ENCODE peak calls at places on chromosomes 3 and 15, in six cellular contexts. One of them, this sample, is unnamed.
A peak's percentile ranks its signal among the peaks of the same experiment; 100 is the strongest.

GRCh38 chr15:67782592-67782991 is 42.7 kb upstream of the SKOR1 start:
- DNase-seq in esophagus squamous epithelium: no peak
- DNase-seq in astrocyte: no peak
- DNase-seq in mammary epithelial cell: no peak
- DNase-seq in WERI-Rb-1: no peak
- DNase-seq in psoas muscle: no peak
- DNase-seq in this sample: no peak

GRCh38 chr15:89533861-89534544 is 37.6 kb upstream of the RHCG start:
- DNase-seq in esophagus squamous epithelium: no peak
- DNase-seq in astrocyte: peak; percentile 61
- DNase-seq in mammary epithelial cell: peak; percentile 74
- DNase-seq in WERI-Rb-1: no peak
- DNase-seq in psoas muscle: no peak
- DNase-seq in this sample: no peak

GRCh38 chr15:63941698-63942465 is 104.4 kb downstream of the DAPK2 start:
- DNase-seq in esophagus squamous epithelium: no peak
- DNase-seq in astrocyte: no peak
- DNase-seq in mammary epithelial cell: no peak
- DNase-seq in WERI-Rb-1: no peak
- DNase-seq in psoas muscle: no peak
- DNase-seq in this sample: no peak

GRCh38 chr15:51382787-51383186 is 41.3 kb downstream of the GLDN start:
- DNase-seq in esophagus squamous epithelium: no peak
- DNase-seq in astrocyte: peak; percentile 20
- DNase-seq in mammary epithelial cell: peak; percentile 36
- DNase-seq in WERI-Rb-1: peak; percentile 70
- DNase-seq in psoas muscle: no peak
- DNase-seq in this sample: no peak

GRCh38 chr3:47419083-47420043 is 38.5 kb downstream of the PTPN23 start:
- DNase-seq in esophagus squamous epithelium: no peak
- DNase-seq in astrocyte: no peak
- DNase-seq in mammary epithelial cell: no peak
- DNase-seq in WERI-Rb-1: no peak
- DNase-seq in psoas muscle: no peak
- DNase-seq in this sample: no peak

GRCh38 chr15:82393671-82394070 is 35.9 kb upstream of the GOLGA6L9 start:
- DNase-seq in esophagus squamous epithelium: no peak
- DNase-seq in astrocyte: peak; percentile 89
- DNase-seq in mammary epithelial cell: no peak
- DNase-seq in WERI-Rb-1: no peak
- DNase-seq in psoas muscle: no peak
- DNase-seq in this sample: no peak

GRCh38 chr15:27842526-27842925 is 256.6 kb downstream of the OCA2 start:
- DNase-seq in esophagus squamous epithelium: no peak
- DNase-seq in astrocyte: peak; percentile 23
- DNase-seq in mammary epithelial cell: no peak
- DNase-seq in WERI-Rb-1: no peak
- DNase-seq in psoas muscle: peak; percentile 28
- DNase-seq in this sample: no peak

GRCh38 chr15:97652700-97653167 is 307.8 kb upstream of the ARRDC4 start:
- DNase-seq in esophagus squamous epithelium: no peak
- DNase-seq in astrocyte: no peak
- DNase-seq in mammary epithelial cell: peak; percentile 1
- DNase-seq in WERI-Rb-1: no peak
- DNase-seq in psoas muscle: peak; percentile 54
- DNase-seq in this sample: no peak

GRCh38 chr3:138042043-138042442 is 32.1 kb downstream of the CLDN18 start:
- DNase-seq in esophagus squamous epithelium: no peak
- DNase-seq in astrocyte: peak; percentile 76
- DNase-seq in mammary epithelial cell: peak; percentile 67
- DNase-seq in WERI-Rb-1: no peak
- DNase-seq in psoas muscle: no peak
- DNase-seq in this sample: no peak

GRCh38 chr3:177060492-177060891 is 136.8 kb downstream of the TBL1XR1 start:
- DNase-seq in esophagus squamous epithelium: no peak
- DNase-seq in astrocyte: no peak
- DNase-seq in mammary epithelial cell: no peak
- DNase-seq in WERI-Rb-1: no peak
- DNase-seq in psoas muscle: no peak
- DNase-seq in this sample: no peak

GRCh38 chr15:100078511-100079220 is 263.1 kb downstream of the ADAMTS17 start:
- DNase-seq in esophagus squamous epithelium: no peak
- DNase-seq in astrocyte: peak; percentile 61
- DNase-seq in mammary epithelial cell: peak; percentile 76
- DNase-seq in WERI-Rb-1: no peak
- DNase-seq in psoas muscle: no peak
- DNase-seq in this sample: no peak

GRCh38 chr3:169769287-169770181 is at the start of gene ACTRT3:
- DNase-seq in esophagus squamous epithelium: peak; percentile 15
- DNase-seq in astrocyte: peak; percentile 72
- DNase-seq in mammary epithelial cell: peak; percentile 73
- DNase-seq in WERI-Rb-1: no peak
- DNase-seq in psoas muscle: peak; percentile 82
- DNase-seq in this sample: no peak

GRCh38 chr3:111616417-111617105 is 21.4 kb upstream of the ZBED2 start:
- DNase-seq in esophagus squamous epithelium: no peak
- DNase-seq in astrocyte: no peak
- DNase-seq in mammary epithelial cell: peak; percentile 65
- DNase-seq in WERI-Rb-1: no peak
- DNase-seq in psoas muscle: no peak
- DNase-seq in this sample: no peak

GRCh38 chr15:79900087-79900486 is 3.3 kb upstream of the MTHFS start:
- DNase-seq in esophagus squamous epithelium: no peak
- DNase-seq in astrocyte: no peak
- DNase-seq in mammary epithelial cell: no peak
- DNase-seq in WERI-Rb-1: no peak
- DNase-seq in psoas muscle: no peak
- DNase-seq in this sample: no peak

DNA sequence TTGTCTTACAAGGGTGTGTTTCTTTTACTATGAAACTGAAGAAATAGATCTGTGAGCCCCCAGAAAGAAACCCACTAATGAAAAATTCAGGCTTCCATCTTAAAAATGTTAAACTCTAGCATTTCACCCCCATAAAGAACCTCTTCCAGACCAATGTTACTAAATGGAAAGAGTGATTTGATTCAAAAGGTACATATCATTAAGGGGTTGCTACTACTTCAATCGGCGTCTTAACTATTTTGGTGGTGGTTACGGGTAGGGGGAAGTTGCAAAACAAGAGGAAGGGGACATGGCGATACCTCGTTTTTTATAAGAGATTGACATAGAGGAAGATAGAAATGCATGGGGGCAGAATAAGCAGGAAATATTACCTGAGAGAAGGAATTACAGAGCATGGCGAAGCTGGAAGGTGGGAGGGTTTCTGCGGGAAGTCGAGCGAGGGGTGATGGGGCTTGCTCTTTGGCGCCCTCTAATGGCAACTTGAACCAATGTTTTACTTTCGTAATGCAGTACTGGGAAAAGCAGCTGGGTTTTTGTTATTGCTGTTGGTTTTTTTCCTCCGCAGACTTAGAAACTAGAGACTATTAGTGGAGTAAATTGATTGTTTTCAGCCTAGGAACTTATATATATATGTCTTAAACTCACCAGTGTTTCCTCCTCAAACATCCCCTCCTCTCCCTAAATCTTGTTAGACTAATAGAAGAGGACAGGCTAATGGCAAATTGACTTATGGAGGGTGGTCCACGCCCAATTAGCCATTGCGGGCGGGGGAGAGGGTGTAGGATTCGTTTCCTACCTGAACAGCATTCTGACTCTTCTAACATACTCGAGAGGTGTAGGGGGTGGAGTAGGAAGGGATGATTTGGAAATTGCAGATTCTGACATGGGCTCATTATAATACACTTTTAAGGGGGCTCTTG is 11.3 kb upstream of the SOX2 start:
- DNase-seq in esophagus squamous epithelium: no peak
- DNase-seq in astrocyte: no peak
- DNase-seq in mammary epithelial cell: peak; percentile 66
- DNase-seq in WERI-Rb-1: peak; percentile 71
- DNase-seq in psoas muscle: no peak
- DNase-seq in this sample: peak; percentile 46
- H3K4me3 ChIP-seq in esophagus squamous epithelium: peak overlapping the region; percentile 33
- H3K4me3 ChIP-seq in astrocyte: peak overlapping the region; percentile 53
- H3K4me3 ChIP-seq in mammary epithelial cell: peak overlapping the region; percentile 34
- H3K4me3 ChIP-seq in WERI-Rb-1: no peak overlapping the region
- H3K4me3 ChIP-seq in psoas muscle: peak overlapping the region; percentile 26
- H3K4me3 ChIP-seq in this sample: no peak overlapping the region

DNA sequence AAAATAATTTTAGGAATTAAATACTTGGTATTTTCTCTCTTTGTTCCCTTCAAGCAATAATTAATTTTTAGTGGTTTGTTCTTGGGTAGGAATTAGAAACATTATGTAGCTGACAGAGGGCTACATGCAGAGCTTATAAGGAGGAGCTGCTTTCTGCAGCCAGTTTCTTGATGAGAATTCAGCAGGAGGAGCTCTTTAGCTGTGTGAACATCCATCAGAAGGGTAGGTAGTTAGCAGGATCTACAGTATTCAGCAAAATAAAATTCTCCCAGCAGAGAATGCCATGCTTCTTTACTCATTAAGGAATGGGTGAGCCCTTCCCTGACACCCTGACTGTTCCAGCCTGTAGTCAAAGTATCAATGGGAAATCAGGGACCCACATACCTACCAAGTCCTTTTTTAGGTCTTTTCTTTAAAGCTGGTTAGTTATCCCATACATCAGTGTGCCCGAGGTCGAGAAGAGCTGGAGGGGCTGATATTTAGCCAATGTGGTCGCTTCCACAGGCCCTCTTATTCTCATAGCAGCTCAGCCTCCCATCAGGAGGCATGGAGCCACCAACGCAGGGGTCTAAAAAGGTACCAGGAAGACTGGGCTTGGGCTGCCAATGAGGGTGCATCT is 54.0 kb downstream of the KCNAB1 start:
- DNase-seq in esophagus squamous epithelium: no peak
- DNase-seq in astrocyte: peak; percentile 63
- DNase-seq in mammary epithelial cell: peak; percentile 44
- DNase-seq in WERI-Rb-1: no peak
- DNase-seq in psoas muscle: no peak
- DNase-seq in this sample: peak; percentile 34
- TF ChIP-seq CTCF in esophagus squamous epithelium: no peak
- TF ChIP-seq CTCF in astrocyte: peak; percentile 31
- TF ChIP-seq CTCF in mammary epithelial cell: peak; percentile 70
- TF ChIP-seq CTCF in WERI-Rb-1: peak; percentile 36
- TF ChIP-seq CTCF in psoas muscle: no peak
- TF ChIP-seq CTCF in this sample: peak; percentile 73

GRCh38 chr15:52527196-52527897 is 1.3 kb downstream of the MYO5A start:
- DNase-seq in esophagus squamous epithelium: no peak
- DNase-seq in astrocyte: no peak
- DNase-seq in mammary epithelial cell: no peak
- DNase-seq in WERI-Rb-1: no peak
- DNase-seq in psoas muscle: no peak
- DNase-seq in this sample: no peak
- H3K4me3 ChIP-seq in esophagus squamous epithelium: peak overlapping the region; percentile 90
- H3K4me3 ChIP-seq in astrocyte: peak overlapping the region; percentile 77
- H3K4me3 ChIP-seq in mammary epithelial cell: peak overlapping the region; percentile 85
- H3K4me3 ChIP-seq in WERI-Rb-1: no peak overlapping the region
- H3K4me3 ChIP-seq in psoas muscle: peak overlapping the region; percentile 94
- H3K4me3 ChIP-seq in this sample: no peak overlapping the region

GRCh38 chr3:141170678-141171295 is 60.8 kb upstream of the PXYLP1 start:
- DNase-seq in esophagus squamous epithelium: no peak
- DNase-seq in astrocyte: no peak
- DNase-seq in mammary epithelial cell: no peak
- DNase-seq in WERI-Rb-1: no peak
- DNase-seq in psoas muscle: no peak
- DNase-seq in this sample: no peak

GRCh38 chr3:141164844-141165243 is 66.8 kb upstream of the PXYLP1 start:
- DNase-seq in esophagus squamous epithelium: no peak
- DNase-seq in astrocyte: no peak
- DNase-seq in mammary epithelial cell: no peak
- DNase-seq in WERI-Rb-1: no peak
- DNase-seq in psoas muscle: no peak
- DNase-seq in this sample: no peak

GRCh38 chr3:141167681-141168080 is 63.9 kb upstream of the PXYLP1 start:
- DNase-seq in esophagus squamous epithelium: no peak
- DNase-seq in astrocyte: no peak
- DNase-seq in mammary epithelial cell: no peak
- DNase-seq in WERI-Rb-1: no peak
- DNase-seq in psoas muscle: no peak
- DNase-seq in this sample: no peak
- TF ChIP-seq CTCF in esophagus squamous epithelium: no peak
- TF ChIP-seq CTCF in astrocyte: no peak
- TF ChIP-seq CTCF in mammary epithelial cell: no peak
- TF ChIP-seq CTCF in WERI-Rb-1: no peak
- TF ChIP-seq CTCF in psoas muscle: no peak
- TF ChIP-seq CTCF in this sample: no peak

GRCh38 chr15:34470892-34471291 is 33.3 kb upstream of the GOLGA8A start:
- DNase-seq in esophagus squamous epithelium: no peak
- DNase-seq in astrocyte: no peak
- DNase-seq in mammary epithelial cell: no peak
- DNase-seq in WERI-Rb-1: no peak
- DNase-seq in psoas muscle: no peak
- DNase-seq in this sample: no peak
- H3K4me3 ChIP-seq in esophagus squamous epithelium: no peak overlapping the region
- H3K4me3 ChIP-seq in astrocyte: no peak overlapping the region
- H3K4me3 ChIP-seq in mammary epithelial cell: no peak overlapping the region
- H3K4me3 ChIP-seq in WERI-Rb-1: no peak overlapping the region
- H3K4me3 ChIP-seq in psoas muscle: no peak overlapping the region
- H3K4me3 ChIP-seq in this sample: no peak overlapping the region

DNA sequence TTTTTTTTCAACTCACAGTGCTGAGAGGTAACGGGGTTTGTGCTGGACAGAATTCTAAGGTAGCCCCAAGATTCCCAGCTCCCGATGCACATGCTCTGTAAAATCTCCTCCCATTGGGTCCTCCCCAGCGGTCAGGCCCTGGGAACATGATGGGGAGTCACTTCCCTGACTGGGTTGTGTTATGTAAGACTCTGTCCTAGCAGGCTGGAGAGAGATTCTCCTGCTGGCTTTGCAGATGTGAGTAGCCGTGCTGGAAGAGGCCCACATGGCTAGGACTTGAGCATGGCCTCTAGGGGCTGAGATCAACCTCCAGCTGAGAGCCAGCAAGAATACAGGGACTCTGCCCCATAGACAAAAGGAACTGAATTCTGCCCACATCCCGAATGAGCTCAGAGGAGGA is 83.7 kb upstream of the OXTR start:
- DNase-seq in esophagus squamous epithelium: no peak
- DNase-seq in astrocyte: no peak
- DNase-seq in mammary epithelial cell: no peak
- DNase-seq in WERI-Rb-1: no peak
- DNase-seq in psoas muscle: peak; percentile 66
- DNase-seq in this sample: no peak
- TF ChIP-seq CTCF in esophagus squamous epithelium: no peak
- TF ChIP-seq CTCF in astrocyte: no peak
- TF ChIP-seq CTCF in mammary epithelial cell: no peak
- TF ChIP-seq CTCF in WERI-Rb-1: no peak
- TF ChIP-seq CTCF in psoas muscle: no peak
- TF ChIP-seq CTCF in this sample: no peak

DNA sequence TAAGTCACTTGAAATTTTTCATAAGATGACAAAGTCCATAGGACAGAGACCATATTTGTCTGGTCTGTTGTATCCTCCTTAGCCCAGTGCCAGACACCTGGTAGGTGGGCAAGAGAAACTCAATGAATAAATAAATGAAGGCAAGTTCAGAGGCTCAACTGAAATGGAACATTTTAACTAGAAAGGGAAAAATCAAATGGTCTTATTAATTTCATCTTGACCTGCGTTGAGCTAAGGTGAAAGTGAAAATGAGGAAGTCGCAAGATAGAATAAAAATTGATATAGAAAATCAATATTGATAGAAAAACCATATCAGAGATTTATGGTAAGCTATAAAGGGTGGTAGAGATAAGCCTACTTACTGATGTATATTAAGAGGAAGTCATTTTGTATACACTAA is 3.0 kb downstream of the NFKBIZ start:
- DNase-seq in esophagus squamous epithelium: no peak
- DNase-seq in astrocyte: no peak
- DNase-seq in mammary epithelial cell: no peak
- DNase-seq in WERI-Rb-1: no peak
- DNase-seq in psoas muscle: no peak
- DNase-seq in this sample: no peak
- H3K4me3 ChIP-seq in esophagus squamous epithelium: peak overlapping the region; percentile 97
- H3K4me3 ChIP-seq in astrocyte: no peak overlapping the region
- H3K4me3 ChIP-seq in mammary epithelial cell: no peak overlapping the region
- H3K4me3 ChIP-seq in WERI-Rb-1: no peak overlapping the region
- H3K4me3 ChIP-seq in psoas muscle: no peak overlapping the region
- H3K4me3 ChIP-seq in this sample: no peak overlapping the region

This sample was measured in retinal pigment epithelial cell.